ENCODE peak calls at places on chromosomes 1 and 21, in eight cellular contexts. T is caudate nucleus; H is GDM1; M is stimulated activated CD8-positive, alpha-beta memory T cell treated with anti-CD3 and anti-CD28 coated beads, Interleukin-7, amount 100 ng/mL, for 48 hours; N is Caki2; S is HFF-Myc; C is cardiac fibroblast; W is thoracic aorta. A is an unnamed sample.

GRCh38 chr1:245807954-245808719 is 653.4 kb downstream of the KIF26B start:
- DNase-seq in H (no peak), M (no peak), T (no peak), W (no peak), N (no peak), C (no peak), S (no peak), A (no peak)

GRCh38 chr21:45618287-45618686 is 25.2 kb upstream of the PCBP3 start:
- DNase-seq in H (no peak), C (peak), W (no peak), T (no peak), N (no peak), S (no peak), M (no peak), A (no peak)

GRCh38 chr1:197619008-197619640 is 156.2 kb downstream of the DENND1B start:
- DNase-seq in S (no peak), N (no peak), M (no peak), T (no peak), W (no peak), C (peak), H (no peak), A (peak)

GRCh38 chr1:57844382-57844980 is 420.6 kb upstream of the DAB1 start:
- DNase-seq in C (no peak), N (no peak), S (no peak), M (no peak), T (no peak), W (no peak), H (no peak), A (no peak)

GRCh38 chr21:37266515-37267221 is 466 bp downstream of the VPS26C start:
- DNase-seq in S (no peak), W (no peak), C (peak), N (peak), H (no peak), T (no peak), M (peak), A (peak)

GRCh38 chr21:37259426-37259825 is 7.7 kb downstream of the VPS26C start:
- DNase-seq in S (no peak), T (no peak), C (no peak), N (no peak), W (no peak), H (no peak), M (no peak), A (no peak)

GRCh38 chr1:17507916-17508315 is 31.6 kb upstream of the ARHGEF10L start:
- DNase-seq in M (no peak), C (no peak), W (no peak), H (no peak), N (no peak), T (no peak), S (no peak), A (no peak)

GRCh38 chr1:115164484-115164883 is 75.2 kb upstream of the TSPAN2 start:
- DNase-seq in C (peak), M (no peak), T (no peak), W (no peak), S (no peak), H (no peak), N (no peak), A (no peak)

GRCh38 chr1:236425031-236425663 is 31.1 kb downstream of the EDARADD start:
- DNase-seq in W (no peak), C (no peak), T (no peak), H (no peak), N (peak), M (no peak), S (no peak), A (no peak)

GRCh38 chr1:108057536-108057935 is 92.6 kb upstream of the VAV3 start:
- DNase-seq in N (no peak), M (no peak), S (no peak), T (no peak), C (peak), W (no peak), H (no peak), A (no peak)

GRCh38 chr1:22108343-22109135 is 34.4 kb downstream of the WNT4 start:
- DNase-seq in M (no peak), W (no peak), H (no peak), T (no peak), N (no peak), S (no peak), C (peak), A (no peak)

GRCh38 chr1:112267206-112267605 is 128.8 kb upstream of the CTTNBP2NL start:
- DNase-seq in N (no peak), T (no peak), W (no peak), M (no peak), S (no peak), H (no peak), C (no peak), A (no peak)

GRCh38 chr1:65170511-65171142 is 22.6 kb downstream of the AK4 start:
- DNase-seq in N (no peak), T (no peak), C (peak), W (no peak), S (no peak), H (no peak), M (no peak), A (no peak)

GRCh38 chr1:9721606-9722377 is 70.3 kb downstream of the PIK3CD start:
- DNase-seq in N (no peak), W (no peak), H (no peak), S (no peak), T (no peak), M (no peak), C (peak), A (no peak)

A was measured in globus pallidus.